ENCODE peak calls at places on chromosomes 16 and 17, in nine cellular contexts. F is stimulated activated CD4-positive, alpha-beta T cell treated with anti-CD3 and anti-CD28 coated beads, Interleukin-4, amount 100 ng/mL, for 48 hours; H is stimulated activated CD8-positive, alpha-beta memory T cell treated with anti-CD3 and anti-CD28 coated beads, Interleukin-7, amount 100 ng/mL, for 4 hours; G is Caki2; A is body of pancreas; R is right cardiac atrium; D is COR-L47; W is GM13976; O is GOT3. V is an unnamed sample.

GRCh38 chr16:67169642-67170167 is 633 bp upstream of the NOL3 start:
- DNase-seq in W (peak; percentile 63), D (no peak), G (no peak), F (no peak), R (peak; percentile 59), O (no peak), A (no peak), H (no peak), V (peak; percentile 20)

GRCh38 chr16:46882304-46882939 is 1.7 kb upstream of the GPT2 start:
- DNase-seq in O (no peak), F (no peak), A (peak; percentile 84), R (no peak), G (no peak), D (no peak), H (no peak), W (no peak), V (no peak)

GRCh38 chr16:49439676-49440075 is 66.1 kb downstream of the C16orf78 start:
- DNase-seq in F (no peak), A (no peak), D (no peak), G (no peak), O (no peak), W (no peak), R (no peak), H (no peak), V (no peak)

GRCh38 chr17:2396192-2396567 is 4.7 kb downstream of the MNT start:
- DNase-seq in D (no peak), O (no peak), G (no peak), R (no peak), A (no peak), H (no peak), W (no peak), F (no peak), V (no peak)

GRCh38 chr17:44360826-44361225 is 2.8 kb downstream of the FAM171A2 start:
- DNase-seq in W (no peak), D (no peak), O (no peak), H (no peak), F (no peak), A (peak; percentile 39), R (no peak), G (no peak), V (no peak)

GRCh38 chr17:50425682-50426471 is at the start of gene ACSF2:
- DNase-seq in H (peak; percentile 60), O (peak; percentile 16), W (peak; percentile 93), D (no peak), F (peak; percentile 66), G (peak; percentile 22), R (peak; percentile 76), A (peak; percentile 73), V (no peak)

GRCh38 chr17:69716571-69716970 is 302.1 kb downstream of the MAP2K6 start:
- DNase-seq in A (peak; percentile 2), F (no peak), D (no peak), O (no peak), G (no peak), H (no peak), R (no peak), W (no peak), V (no peak)

GRCh38 chr17:34443832-34444469 is 80.9 kb upstream of the CCL1 start:
- DNase-seq in O (no peak), A (no peak), G (no peak), D (no peak), W (peak; percentile 37), R (peak; percentile 15), H (no peak), F (no peak), V (no peak)

GRCh38 chr16:86772231-86772510 is 193.8 kb downstream of the FOXL1 start:
- DNase-seq in G (no peak), R (no peak), W (no peak), H (no peak), F (no peak), O (no peak), A (no peak), D (no peak), V (no peak)

GRCh38 chr17:57257911-57258885 is 1.9 kb downstream of the MSI2 start:
- DNase-seq in D (no peak), A (no peak), G (no peak), R (no peak), W (no peak), H (no peak), O (no peak), F (no peak), V (no peak)

GRCh38 chr17:29091591-29092291 is 48.8 kb downstream of the PIPOX start:
- DNase-seq in R (no peak), O (no peak), A (no peak), D (peak; percentile 85), W (no peak), F (no peak), G (no peak), H (no peak), V (peak; percentile 90)

GRCh38 chr17:8153550-8153956 is 1.3 kb upstream of the PER1 start:
- DNase-seq in R (peak; percentile 89), H (peak; percentile 62), W (no peak), D (no peak), A (peak; percentile 97), F (peak; percentile 58), G (peak; percentile 98), O (peak; percentile 58), V (no peak)

GRCh38 chr16:84834403-84834772 is 14.6 kb downstream of the CRISPLD2 start:
- DNase-seq in W (no peak), H (no peak), O (no peak), G (no peak), A (no peak), R (no peak), D (no peak), F (no peak), V (no peak)

GRCh38 chr17:66667491-66668030 is 167.4 kb upstream of the CACNG5 start:
- DNase-seq in G (no peak), D (no peak), W (peak; percentile 37), A (no peak), H (peak; percentile 69), R (no peak), F (peak; percentile 38), O (no peak), V (no peak)

GRCh38 chr16:59249049-59249448 is 514.9 kb upstream of the GOT2 start:
- DNase-seq in O (no peak), D (no peak), F (no peak), R (no peak), A (no peak), H (no peak), W (no peak), G (no peak), V (no peak)

GRCh38 chr16:88473666-88474534 is 20.8 kb downstream of the ZFPM1 start:
- DNase-seq in W (no peak), O (peak; percentile 25), F (no peak), D (no peak), A (peak; percentile 85), R (peak; percentile 93), G (no peak), H (no peak), V (no peak)

V was measured in DMS153.